ENCODE peak calls at places on chromosomes 4 and X, in four cellular contexts. M, A, F and H are unnamed samples.

GRCh38 chrX:78979789-78980464 is 34.7 kb downstream of the P2RY10 start:
- DNase-seq in M (no peak), A (no peak), F (peak; percentile 32), H (peak; percentile 49)

GRCh38 chr4:128287159-128287870 is at the start of gene PGRMC2:
- DNase-seq in M (no peak), A (no peak), F (no peak), H (peak; percentile 16)

GRCh38 chrX:86133761-86134160 is 14.5 kb upstream of the DACH2 start:
- DNase-seq in M (no peak), A (no peak), F (no peak), H (no peak)

GRCh38 chrX:106608016-106608415 is 3.8 kb upstream of the RADX start:
- DNase-seq in M (no peak), A (no peak), F (no peak), H (no peak)

GRCh38 chrX:136910565-136911040 is 30.1 kb upstream of the RBMX start:
- DNase-seq in M (no peak), A (no peak), F (no peak), H (no peak)

GRCh38 chr4:38461342-38461741 is 202.7 kb upstream of the KLF3 start:
- DNase-seq in M (no peak), A (no peak), F (no peak), H (no peak)

GRCh38 chr4:78776729-78777555 is 792 bp downstream of the BMP2K start:
- DNase-seq in M (peak; percentile 27), A (peak; percentile 67), F (peak; percentile 35), H (peak; percentile 45)

GRCh38 chr4:785332-786073 is 40.4 kb downstream of the CPLX1 start:
- DNase-seq in M (no peak), A (no peak), F (no peak), H (no peak)

GRCh38 chr4:3862640-3863420 is 96.6 kb downstream of the ADRA2C start:
- DNase-seq in M (peak; percentile 38), A (no peak), F (peak; percentile 58), H (no peak)

GRCh38 chrX:23745786-23746185 is 2.7 kb upstream of the ACOT9 start:
- DNase-seq in M (no peak), A (no peak), F (no peak), H (no peak)

GRCh38 chrX:150366951-150367545 is 3.9 kb downstream of the MAMLD1 start:
- DNase-seq in M (no peak), A (no peak), F (no peak), H (no peak)

GRCh38 chr4:98566491-98567008 is 91.9 kb downstream of the TSPAN5 start:
- DNase-seq in M (no peak), A (no peak), F (no peak), H (no peak)

GRCh38 chr4:143514432-143514831 is 930 bp downstream of the SMARCA5 start:
- DNase-seq in M (peak; percentile 37), A (peak; percentile 64), F (peak; percentile 11), H (peak; percentile 14)

GRCh38 chr4:183375156-183375555 is 52.9 kb upstream of the CLDN24 start:
- DNase-seq in M (no peak), A (no peak), F (no peak), H (no peak)

GRCh38 chr4:1975391-1975801 is 33.4 kb downstream of the NELFA start:
- DNase-seq in M (no peak), A (no peak), F (no peak), H (no peak)

GRCh38 chr4:165415910-165416309 is 37.1 kb downstream of the CPE start:
- DNase-seq in M (no peak), A (no peak), F (no peak), H (no peak)

GRCh38 chr4:184416913-184417734 is 57.2 kb downstream of the IRF2 start:
- DNase-seq in M (no peak), A (no peak), F (peak; percentile 60), H (peak; percentile 64)

GRCh38 chr4:91746551-91746950 is 557.2 kb upstream of the GRID2 start:
- DNase-seq in M (no peak), A (no peak), F (no peak), H (no peak)

GRCh38 chr4:55865228-55865806 is 11.9 kb downstream of the EXOC1 start:
- DNase-seq in M (no peak), A (no peak), F (no peak), H (no peak)

GRCh38 chr4:107044170-107044569 is 8.1 kb upstream of the DKK2 start:
- DNase-seq in M (no peak), A (no peak), F (no peak), H (no peak)

GRCh38 chr4:10005632-10006031 is 15.7 kb downstream of the SLC2A9 start:
- DNase-seq in M (no peak), A (no peak), F (no peak), H (no peak)

GRCh38 chrX:147646949-147647717 is 264.6 kb upstream of the FMR1 start:
- DNase-seq in M (no peak), A (no peak), F (no peak), H (no peak)

GRCh38 chrX:149937881-149938426 is 337 bp downstream of the EOLA2 start:
- DNase-seq in M (no peak), A (no peak), F (no peak), H (no peak)

GRCh38 chr4:112288455-112288854 is 2.8 kb upstream of the TIFA start:
- DNase-seq in M (no peak), A (no peak), F (no peak), H (no peak)

GRCh38 chr4:126687655-126688358 is 945.0 kb upstream of the INTU start:
- DNase-seq in M (no peak), A (no peak), F (no peak), H (no peak)

GRCh38 chr4:128107766-128108165 is 46.7 kb downstream of the LARP1B start:
- DNase-seq in M (no peak), A (no peak), F (no peak), H (no peak)

GRCh38 chr4:103044183-103044582 is 24.7 kb upstream of the SLC9B1 start:
- DNase-seq in M (no peak), A (no peak), F (no peak), H (no peak)

GRCh38 chr4:166675411-166675810 is 558.9 kb downstream of the SPOCK3 start:
- DNase-seq in M (no peak), A (no peak), F (no peak), H (no peak)

GRCh38 chr4:1191621-1192020 is 19.2 kb upstream of the SPON2 start:
- DNase-seq in M (no peak), A (peak; percentile 47), F (no peak), H (no peak)

GRCh38 chr4:3202836-3203820 is 45.8 kb upstream of the MSANTD1 start:
- DNase-seq in M (no peak), A (no peak), F (no peak), H (no peak)

DNA sequence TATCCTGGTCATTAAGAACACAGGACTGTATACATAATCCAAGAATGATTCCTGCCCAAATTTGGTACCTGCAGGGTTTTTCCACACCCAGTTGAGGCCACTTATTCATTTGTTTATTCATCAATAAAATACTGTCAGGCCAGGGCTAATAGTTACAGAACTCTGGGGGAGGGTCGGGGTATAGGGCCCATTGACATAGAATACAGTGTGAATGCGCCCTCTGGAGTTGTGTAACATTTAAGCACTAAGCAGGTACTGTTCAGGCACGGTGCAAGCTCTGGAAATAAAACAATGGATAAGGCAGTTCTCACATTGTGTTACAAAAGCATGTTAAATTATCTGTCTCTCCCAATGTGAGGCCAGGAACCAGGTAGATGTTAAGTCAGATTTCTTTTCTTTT is 30.8 kb upstream of the LRBA start:
- DNase-seq in M (no peak), A (no peak), F (peak; percentile 41), H (peak; percentile 52)
- TF ChIP-seq CTCF in M (no peak), A (no peak), F (no peak), H (peak; percentile 48)

DNA sequence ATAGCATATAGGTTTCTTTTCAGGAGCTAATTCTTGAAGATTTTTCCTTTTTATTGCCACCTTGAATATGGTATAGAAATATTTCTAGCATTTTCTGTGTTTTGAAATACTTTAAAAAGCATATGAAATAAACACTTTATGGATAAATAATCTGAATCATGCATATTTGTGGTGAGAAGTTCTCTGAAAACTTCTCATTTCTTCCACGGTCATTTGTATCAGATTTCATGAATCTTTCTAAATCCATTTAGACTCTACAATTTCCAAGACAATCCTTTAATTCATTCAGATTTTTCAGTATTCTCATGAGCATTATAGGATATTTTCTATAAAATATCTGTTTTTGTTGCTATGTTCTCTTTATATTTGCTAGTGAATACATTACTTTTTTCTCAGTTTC is 16.2 kb upstream of the CA5B start:
- DNase-seq in M (no peak), A (no peak), F (no peak), H (no peak)
- TF ChIP-seq CTCF in M (no peak), A (no peak), F (no peak), H (no peak)

GRCh38 chr4:7192252-7193039 is at the start of gene SORCS2:
- DNase-seq in M (peak; percentile 74), A (peak; percentile 74), F (peak; percentile 85), H (peak; percentile 86)
- TF ChIP-seq CTCF in M (peak; percentile 79), A (peak; percentile 72), F (peak; percentile 67), H (peak; percentile 72)

GRCh38 chr4:118848901-118849300 is 13.0 kb upstream of the SEC24D start:
- DNase-seq in M (no peak), A (no peak), F (no peak), H (no peak)

GRCh38 chr4:118848242-118848641 is 12.3 kb upstream of the SEC24D start:
- DNase-seq in M (no peak), A (no peak), F (no peak), H (no peak)

GRCh38 chr4:118845552-118846065 is 9.7 kb upstream of the SEC24D start:
- DNase-seq in M (no peak), A (no peak), F (no peak), H (no peak)

GRCh38 chr4:118849867-118850812 is 14.2 kb upstream of the SEC24D start:
- DNase-seq in M (no peak), A (no peak), F (peak; percentile 44), H (no peak)

DNA sequence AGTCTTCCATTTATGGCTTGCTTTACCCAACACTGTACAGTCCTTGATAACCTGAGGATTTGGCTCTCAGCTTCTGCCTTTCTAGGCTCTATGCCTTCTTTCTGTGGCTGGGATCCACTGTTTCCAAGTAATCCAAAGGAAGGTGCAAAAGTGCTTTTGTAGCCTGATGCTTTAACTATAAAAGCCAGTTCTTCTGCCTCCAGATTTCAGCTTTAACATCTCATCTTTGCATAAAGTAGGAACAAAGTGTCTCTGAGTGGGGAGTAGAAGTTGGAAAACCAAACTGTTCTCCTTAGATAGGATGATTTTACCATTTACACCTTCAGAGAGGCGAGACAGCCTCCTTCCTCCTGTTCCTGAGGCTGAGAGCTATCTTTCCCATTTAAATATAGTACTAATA is 11.1 kb upstream of the SEC24D start:
- DNase-seq in M (no peak), A (no peak), F (no peak), H (no peak)
- TF ChIP-seq CTCF in M (no peak), A (no peak), F (no peak), H (no peak)